ENCODE peak calls at places on chromosomes 1 and 21, in nine cellular contexts. T, D, C, I, L, O, E, V and Z are unnamed samples.

GRCh38 chr1:197675475-197676324 is 99.6 kb downstream of the DENND1B start:
- DNase-seq in T (no peak), D (no peak), C (no peak), I (no peak), L (peak), O (no peak), E (no peak), V (no peak), Z (no peak)

GRCh38 chr1:5729636-5730145 is 262.5 kb downstream of the NPHP4 start:
- DNase-seq in T (no peak), D (no peak), C (no peak), I (no peak), L (no peak), O (no peak), E (no peak), V (no peak), Z (no peak)

GRCh38 chr1:76547916-76548315 is 319.4 kb upstream of the ST6GALNAC5 start:
- DNase-seq in T (no peak), D (no peak), C (no peak), I (no peak), L (no peak), O (no peak), E (no peak), V (no peak), Z (no peak)

GRCh38 chr1:39003464-39003752 is 12.3 kb downstream of the AKIRIN1 start:
- DNase-seq in T (no peak), D (no peak), C (no peak), I (no peak), L (no peak), O (no peak), E (no peak), V (no peak), Z (no peak)

GRCh38 chr1:154258784-154259183 is 13.6 kb upstream of the HAX1 start:
- DNase-seq in T (no peak), D (no peak), C (no peak), I (no peak), L (no peak), O (no peak), E (no peak), V (no peak), Z (no peak)

GRCh38 chr21:28615276-28615675 is 377.4 kb downstream of the LTN1 start:
- DNase-seq in T (no peak), D (peak), C (no peak), I (no peak), L (no peak), O (peak), E (no peak), V (no peak), Z (no peak)

GRCh38 chr1:99176753-99177152 is 87.5 kb upstream of the PLPPR4 start:
- DNase-seq in T (no peak), D (no peak), C (no peak), I (no peak), L (no peak), O (no peak), E (no peak), V (no peak), Z (no peak)

GRCh38 chr1:173269490-173270230 is 62.5 kb upstream of the TNFSF4 start:
- DNase-seq in T (no peak), D (peak), C (peak), I (no peak), L (no peak), O (peak), E (no peak), V (peak), Z (no peak)

GRCh38 chr1:184163674-184164470 is 112.3 kb downstream of the TSEN15 start:
- DNase-seq in T (no peak), D (peak), C (peak), I (peak), L (no peak), O (peak), E (peak), V (peak), Z (no peak)

GRCh38 chr1:150551784-150552691 is 2.8 kb downstream of the ADAMTSL4 start:
- DNase-seq in T (no peak), D (no peak), C (no peak), I (peak), L (no peak), O (peak), E (peak), V (no peak), Z (no peak)

GRCh38 chr1:88595355-88595754 is 88.7 kb upstream of the PKN2 start:
- DNase-seq in T (no peak), D (no peak), C (peak), I (no peak), L (peak), O (peak), E (no peak), V (peak), Z (peak)

GRCh38 chr1:203410117-203410900 is 59.4 kb upstream of the FMOD start:
- DNase-seq in T (no peak), D (no peak), C (no peak), I (no peak), L (no peak), O (no peak), E (no peak), V (no peak), Z (no peak)

GRCh38 chr1:24105368-24106160 is 6.4 kb downstream of the MYOM3 start:
- DNase-seq in T (no peak), D (no peak), C (no peak), I (no peak), L (no peak), O (no peak), E (no peak), V (no peak), Z (no peak)

GRCh38 chr1:25651824-25652741 is 35.5 kb downstream of the MAN1C1 start:
- DNase-seq in T (no peak), D (no peak), C (no peak), I (no peak), L (no peak), O (no peak), E (no peak), V (no peak), Z (no peak)

GRCh38 chr1:181087400-181087901 is 1.0 kb upstream of the IER5 start:
- DNase-seq in T (no peak), D (no peak), C (no peak), I (peak), L (no peak), O (no peak), E (no peak), V (peak), Z (no peak)

GRCh38 chr1:11280719-11281376 is 7.8 kb downstream of the UBIAD1 start:
- DNase-seq in T (no peak), D (no peak), C (no peak), I (no peak), L (no peak), O (no peak), E (no peak), V (no peak), Z (no peak)

GRCh38 chr1:118147542-118147941 is 37.5 kb downstream of the SPAG17 start:
- DNase-seq in T (no peak), D (peak), C (no peak), I (no peak), L (no peak), O (peak), E (no peak), V (no peak), Z (no peak)

GRCh38 chr1:98704474-98704873 is 43.0 kb downstream of the SNX7 start:
- DNase-seq in T (no peak), D (no peak), C (no peak), I (no peak), L (no peak), O (peak), E (no peak), V (no peak), Z (no peak)

GRCh38 chr21:44261675-44262295 is at the start of gene DNMT3L:
- DNase-seq in T (no peak), D (no peak), C (no peak), I (no peak), L (no peak), O (no peak), E (no peak), V (no peak), Z (no peak)

GRCh38 chr1:175338447-175339135 is 146.0 kb upstream of the KIAA0040 start:
- DNase-seq in T (peak), D (no peak), C (no peak), I (peak), L (peak), O (no peak), E (peak), V (peak), Z (no peak)

GRCh38 chr1:10211805-10212405 is 1.5 kb downstream of the KIF1B start:
- DNase-seq in T (no peak), D (no peak), C (no peak), I (peak), L (no peak), O (no peak), E (peak), V (peak), Z (no peak)

GRCh38 chr1:162822391-162823200 is 32.1 kb downstream of the HSD17B7 start:
- DNase-seq in T (no peak), D (peak), C (no peak), I (peak), L (peak), O (no peak), E (peak), V (peak), Z (no peak)

GRCh38 chr1:67434491-67434890 is 4.3 kb upstream of the SERBP1 start:
- DNase-seq in T (no peak), D (no peak), C (no peak), I (no peak), L (no peak), O (no peak), E (no peak), V (no peak), Z (no peak)

GRCh38 chr1:26145041-26145959 is 13.6 kb upstream of the FAM110D start:
- DNase-seq in T (peak), D (peak), C (peak), I (peak), L (peak), O (peak), E (no peak), V (peak), Z (peak)

GRCh38 chr1:20278692-20279130 is 12.0 kb upstream of the VWA5B1 start:
- DNase-seq in T (no peak), D (no peak), C (peak), I (no peak), L (no peak), O (no peak), E (no peak), V (no peak), Z (no peak)

GRCh38 chr1:216215169-216215568 is 208.1 kb downstream of the USH2A start:
- DNase-seq in T (no peak), D (no peak), C (no peak), I (no peak), L (no peak), O (no peak), E (no peak), V (no peak), Z (no peak)

GRCh38 chr1:164801246-164801731 is 242.3 kb downstream of the PBX1 start:
- DNase-seq in T (no peak), D (no peak), C (no peak), I (no peak), L (no peak), O (no peak), E (no peak), V (no peak), Z (no peak)

GRCh38 chr1:6271554-6271953 is 10.7 kb upstream of the GPR153 start:
- DNase-seq in T (no peak), D (no peak), C (no peak), I (no peak), L (no peak), O (no peak), E (no peak), V (peak), Z (no peak)

GRCh38 chr1:101081496-101082282 is 56.1 kb upstream of the DPH5 start:
- DNase-seq in T (peak), D (no peak), C (no peak), I (peak), L (peak), O (no peak), E (no peak), V (no peak), Z (no peak)

GRCh38 chr1:1173061-1173792 is 453 bp upstream of the TTLL10 start:
- DNase-seq in T (no peak), D (no peak), C (no peak), I (no peak), L (no peak), O (no peak), E (no peak), V (no peak), Z (no peak)

GRCh38 chr1:185112343-185112742 is 44.4 kb downstream of the TRMT1L start:
- DNase-seq in T (no peak), D (no peak), C (no peak), I (no peak), L (no peak), O (no peak), E (no peak), V (no peak), Z (no peak)

GRCh38 chr1:32197074-32197473 is 3.3 kb upstream of the CCDC28B start:
- DNase-seq in T (no peak), D (no peak), C (no peak), I (no peak), L (no peak), O (no peak), E (no peak), V (no peak), Z (no peak)

GRCh38 chr1:61184035-61184713 is 101.8 kb downstream of the NFIA start:
- DNase-seq in T (no peak), D (peak), C (peak), I (no peak), L (no peak), O (peak), E (no peak), V (no peak), Z (no peak)

GRCh38 chr1:42943166-42943565 is 15.5 kb downstream of the SLC2A1 start:
- DNase-seq in T (no peak), D (no peak), C (peak), I (no peak), L (peak), O (peak), E (peak), V (peak), Z (no peak)

GRCh38 chr1:66439028-66439427 is 94.9 kb upstream of the SGIP1 start:
- DNase-seq in T (no peak), D (no peak), C (no peak), I (no peak), L (no peak), O (peak), E (no peak), V (no peak), Z (no peak)

GRCh38 chr1:221989741-221990140 is 247.9 kb upstream of the DUSP10 start:
- DNase-seq in T (no peak), D (no peak), C (no peak), I (no peak), L (no peak), O (no peak), E (no peak), V (no peak), Z (no peak)

GRCh38 chr1:37989381-37989930 is 366 bp downstream of the SF3A3 start:
- DNase-seq in T (peak), D (no peak), C (peak), I (peak), L (no peak), O (peak), E (peak), V (no peak), Z (no peak)